ENCODE peak calls at places on chromosomes 12 and 14, in five cellular contexts. One of them, this sample, is unnamed.

GRCh38 chr12:132426349-132427176 is 63.4 kb upstream of the FBRSL1 start:
- DNase-seq in H9: no peak
- DNase-seq in H1: no peak
- DNase-seq in neuronal stem cell: no peak
- DNase-seq in mesenchymal stem cell: no peak
- DNase-seq in this sample: no peak

GRCh38 chr14:63632932-63633514 is 8.6 kb downstream of the WDR89 start:
- DNase-seq in mesenchymal stem cell: peak; percentile 44
- DNase-seq in H1: no peak
- DNase-seq in neuronal stem cell: no peak
- DNase-seq in H9: no peak
- DNase-seq in this sample: peak; percentile 70

GRCh38 chr12:79991586-79991985 is 56.7 kb upstream of the PPP1R12A start:
- DNase-seq in H9: no peak
- DNase-seq in H1: no peak
- DNase-seq in mesenchymal stem cell: no peak
- DNase-seq in neuronal stem cell: no peak
- DNase-seq in this sample: no peak

GRCh38 chr14:90696728-90697127 is 119.5 kb downstream of the TTC7B start:
- DNase-seq in H1: no peak
- DNase-seq in neuronal stem cell: no peak
- DNase-seq in H9: no peak
- DNase-seq in mesenchymal stem cell: no peak
- DNase-seq in this sample: no peak

GRCh38 chr12:45381351-45381750 is 165.5 kb downstream of the ANO6 start:
- DNase-seq in neuronal stem cell: no peak
- DNase-seq in H1: no peak
- DNase-seq in H9: no peak
- DNase-seq in mesenchymal stem cell: no peak
- DNase-seq in this sample: no peak

GRCh38 chr12:56115329-56115728 is 1.1 kb upstream of the RPL41 start:
- DNase-seq in mesenchymal stem cell: no peak
- DNase-seq in neuronal stem cell: no peak
- DNase-seq in H1: no peak
- DNase-seq in H9: peak; percentile 59
- DNase-seq in this sample: peak; percentile 27

GRCh38 chr12:109597795-109598427 is 24.3 kb downstream of the MVK start:
- DNase-seq in neuronal stem cell: peak; percentile 85
- DNase-seq in mesenchymal stem cell: peak; percentile 82
- DNase-seq in H1: peak; percentile 97
- DNase-seq in H9: peak; percentile 96
- DNase-seq in this sample: peak; percentile 66

GRCh38 chr12:101351682-101352081 is 55.9 kb downstream of the ARL1 start:
- DNase-seq in H1: no peak
- DNase-seq in neuronal stem cell: no peak
- DNase-seq in H9: no peak
- DNase-seq in mesenchymal stem cell: no peak
- DNase-seq in this sample: no peak

GRCh38 chr14:97413991-97414717 is 617.0 kb downstream of the VRK1 start:
- DNase-seq in neuronal stem cell: no peak
- DNase-seq in H9: peak; percentile 67
- DNase-seq in mesenchymal stem cell: no peak
- DNase-seq in H1: peak; percentile 49
- DNase-seq in this sample: no peak

GRCh38 chr14:22735096-22735495 is 31.4 kb upstream of the OXA1L start:
- DNase-seq in mesenchymal stem cell: no peak
- DNase-seq in H1: no peak
- DNase-seq in H9: no peak
- DNase-seq in neuronal stem cell: no peak
- DNase-seq in this sample: peak; percentile 12

GRCh38 chr14:21988413-21988812 is 314.8 kb upstream of the OR4E1 start:
- DNase-seq in mesenchymal stem cell: no peak
- DNase-seq in neuronal stem cell: no peak
- DNase-seq in H1: no peak
- DNase-seq in H9: no peak
- DNase-seq in this sample: no peak

GRCh38 chr14:99309220-99309766 is 37.3 kb upstream of the BCL11B start:
- DNase-seq in mesenchymal stem cell: no peak
- DNase-seq in H1: no peak
- DNase-seq in neuronal stem cell: no peak
- DNase-seq in H9: no peak
- DNase-seq in this sample: no peak

GRCh38 chr12:105256921-105257320 is 20.9 kb upstream of the APPL2 start:
- DNase-seq in mesenchymal stem cell: peak; percentile 82
- DNase-seq in H9: no peak
- DNase-seq in neuronal stem cell: no peak
- DNase-seq in H1: no peak
- DNase-seq in this sample: peak; percentile 52
- H4K91ac ChIP-seq in mesenchymal stem cell: no peak overlapping the region
- H4K91ac ChIP-seq in H9: no peak overlapping the region
- H4K91ac ChIP-seq in neuronal stem cell: no peak overlapping the region
- H4K91ac ChIP-seq in H1: no peak overlapping the region
- H4K91ac ChIP-seq in this sample: no peak overlapping the region

GRCh38 chr12:125634813-125635212 is 569.6 kb downstream of the AACS start:
- DNase-seq in mesenchymal stem cell: no peak
- DNase-seq in H9: no peak
- DNase-seq in neuronal stem cell: no peak
- DNase-seq in H1: no peak
- DNase-seq in this sample: no peak

GRCh38 chr12:125645724-125646123 is 580.5 kb downstream of the AACS start:
- DNase-seq in neuronal stem cell: no peak
- DNase-seq in mesenchymal stem cell: no peak
- DNase-seq in H9: no peak
- DNase-seq in H1: no peak
- DNase-seq in this sample: no peak

GRCh38 chr12:125643055-125643454 is 577.8 kb downstream of the AACS start:
- DNase-seq in H9: no peak
- DNase-seq in H1: no peak
- DNase-seq in neuronal stem cell: no peak
- DNase-seq in mesenchymal stem cell: no peak
- DNase-seq in this sample: no peak

GRCh38 chr12:125639826-125640225 is 574.6 kb downstream of the AACS start:
- DNase-seq in H1: no peak
- DNase-seq in neuronal stem cell: no peak
- DNase-seq in H9: no peak
- DNase-seq in mesenchymal stem cell: no peak
- DNase-seq in this sample: no peak
- H2BK12ac ChIP-seq in H1: no peak overlapping the region
- H2BK12ac ChIP-seq in neuronal stem cell: no peak overlapping the region
- H2BK12ac ChIP-seq in H9: no peak overlapping the region
- H2BK12ac ChIP-seq in mesenchymal stem cell: no peak overlapping the region
- H2BK12ac ChIP-seq in this sample: no peak overlapping the region

GRCh38 chr12:6199531-6200265 is 502 bp upstream of the CD9 start:
- DNase-seq in neuronal stem cell: no peak
- DNase-seq in mesenchymal stem cell: peak; percentile 71
- DNase-seq in H1: peak; percentile 79
- DNase-seq in H9: peak; percentile 84
- DNase-seq in this sample: no peak
- H4K8ac ChIP-seq in neuronal stem cell: no peak overlapping the region
- H4K8ac ChIP-seq in mesenchymal stem cell: peak overlapping the region; percentile 88
- H4K8ac ChIP-seq in H1: no peak overlapping the region
- H4K8ac ChIP-seq in H9: no peak overlapping the region
- H4K8ac ChIP-seq in this sample: peak overlapping the region; percentile 77

GRCh38 chr12:75862692-75863471 is 168.7 kb downstream of the PHLDA1 start:
- DNase-seq in mesenchymal stem cell: peak; percentile 74
- DNase-seq in H1: no peak
- DNase-seq in neuronal stem cell: no peak
- DNase-seq in H9: no peak
- DNase-seq in this sample: peak; percentile 40

GRCh38 chr12:75856228-75856627 is 175.3 kb downstream of the PHLDA1 start:
- DNase-seq in H1: no peak
- DNase-seq in mesenchymal stem cell: no peak
- DNase-seq in H9: no peak
- DNase-seq in neuronal stem cell: no peak
- DNase-seq in this sample: no peak

GRCh38 chr12:75855360-75855759 is 176.2 kb downstream of the PHLDA1 start:
- DNase-seq in mesenchymal stem cell: no peak
- DNase-seq in neuronal stem cell: no peak
- DNase-seq in H1: no peak
- DNase-seq in H9: no peak
- DNase-seq in this sample: no peak

GRCh38 chr12:75863475-75863874 is 168.1 kb downstream of the PHLDA1 start:
- DNase-seq in H1: no peak
- DNase-seq in neuronal stem cell: no peak
- DNase-seq in mesenchymal stem cell: no peak
- DNase-seq in H9: no peak
- DNase-seq in this sample: no peak

GRCh38 chr12:75859868-75860267 is 171.7 kb downstream of the PHLDA1 start:
- DNase-seq in H1: no peak
- DNase-seq in H9: no peak
- DNase-seq in neuronal stem cell: no peak
- DNase-seq in mesenchymal stem cell: no peak
- DNase-seq in this sample: no peak
- H4K91ac ChIP-seq in H1: no peak overlapping the region
- H4K91ac ChIP-seq in H9: no peak overlapping the region
- H4K91ac ChIP-seq in neuronal stem cell: no peak overlapping the region
- H4K91ac ChIP-seq in mesenchymal stem cell: no peak overlapping the region
- H4K91ac ChIP-seq in this sample: no peak overlapping the region

GRCh38 chr14:95242870-95243269 is 76.8 kb downstream of the CLMN start:
- DNase-seq in mesenchymal stem cell: no peak
- DNase-seq in H9: no peak
- DNase-seq in H1: no peak
- DNase-seq in neuronal stem cell: no peak
- DNase-seq in this sample: no peak
- H2BK12ac ChIP-seq in mesenchymal stem cell: no peak overlapping the region
- H2BK12ac ChIP-seq in H9: no peak overlapping the region
- H2BK12ac ChIP-seq in H1: no peak overlapping the region
- H2BK12ac ChIP-seq in neuronal stem cell: no peak overlapping the region
- H2BK12ac ChIP-seq in this sample: no peak overlapping the region

DNA sequence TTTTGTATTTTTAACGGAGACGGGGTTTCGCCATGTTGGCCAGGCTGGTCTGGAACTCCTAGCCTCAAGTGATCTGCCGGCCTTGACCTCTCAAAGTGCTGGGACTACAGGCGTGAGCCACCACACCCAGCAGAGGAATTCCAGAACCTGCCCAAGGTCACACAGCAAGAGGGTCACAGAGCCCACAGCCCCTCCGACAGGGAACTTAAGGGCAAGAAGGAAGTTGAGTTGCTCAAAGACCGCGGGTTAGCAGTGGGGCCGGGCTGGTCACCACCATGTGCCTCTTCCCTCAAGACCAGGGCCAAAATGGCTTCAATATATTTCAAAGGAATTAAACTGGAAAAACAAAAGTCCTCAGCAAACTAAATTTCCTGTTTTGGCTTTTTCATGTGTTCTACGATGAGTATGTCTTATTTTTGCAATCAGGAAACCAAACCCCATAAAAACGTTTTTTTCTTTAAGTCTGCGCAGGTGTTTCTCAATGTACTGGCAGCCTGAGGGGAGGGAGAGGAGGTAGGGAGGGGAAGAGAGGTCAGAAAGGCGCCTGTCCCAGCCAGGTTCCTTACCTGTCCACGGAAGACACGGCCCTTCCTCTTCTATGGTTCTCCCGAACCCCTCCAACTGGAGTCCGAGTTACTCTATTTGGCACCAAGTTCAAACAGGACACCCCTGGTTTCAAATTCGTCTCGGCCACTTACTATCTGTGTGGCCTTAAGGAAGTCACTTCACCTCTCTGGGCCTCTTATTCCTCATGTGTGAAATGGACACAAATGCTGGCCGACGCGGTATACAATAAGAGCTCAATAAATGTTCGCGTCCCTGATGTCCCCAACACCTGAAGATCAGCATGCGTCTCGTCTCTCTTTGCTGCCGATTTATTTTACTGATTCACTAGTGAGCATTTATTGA is 778 bp downstream of the SLC8B1 start:
- DNase-seq in neuronal stem cell: no peak
- DNase-seq in mesenchymal stem cell: no peak
- DNase-seq in H9: no peak
- DNase-seq in H1: no peak
- DNase-seq in this sample: peak; percentile 38
- H4K8ac ChIP-seq in neuronal stem cell: no peak overlapping the region
- H4K8ac ChIP-seq in mesenchymal stem cell: no peak overlapping the region
- H4K8ac ChIP-seq in H9: no peak overlapping the region
- H4K8ac ChIP-seq in H1: no peak overlapping the region
- H4K8ac ChIP-seq in this sample: peak overlapping the region; percentile 96

GRCh38 chr14:61561144-61561543 is 134.2 kb upstream of the HIF1A start:
- DNase-seq in neuronal stem cell: no peak
- DNase-seq in H9: no peak
- DNase-seq in mesenchymal stem cell: peak; percentile 84
- DNase-seq in H1: no peak
- DNase-seq in this sample: no peak

GRCh38 chr14:61559641-61560201 is 135.6 kb upstream of the HIF1A start:
- DNase-seq in H9: peak; percentile 39
- DNase-seq in mesenchymal stem cell: no peak
- DNase-seq in neuronal stem cell: no peak
- DNase-seq in H1: no peak
- DNase-seq in this sample: no peak

GRCh38 chr14:61561657-61562276 is 133.5 kb upstream of the HIF1A start:
- DNase-seq in neuronal stem cell: no peak
- DNase-seq in H9: peak; percentile 44
- DNase-seq in mesenchymal stem cell: peak; percentile 99
- DNase-seq in H1: no peak
- DNase-seq in this sample: peak; percentile 98

GRCh38 chr14:61558271-61558670 is 137.0 kb upstream of the HIF1A start:
- DNase-seq in H9: no peak
- DNase-seq in mesenchymal stem cell: no peak
- DNase-seq in neuronal stem cell: no peak
- DNase-seq in H1: no peak
- DNase-seq in this sample: no peak

DNA sequence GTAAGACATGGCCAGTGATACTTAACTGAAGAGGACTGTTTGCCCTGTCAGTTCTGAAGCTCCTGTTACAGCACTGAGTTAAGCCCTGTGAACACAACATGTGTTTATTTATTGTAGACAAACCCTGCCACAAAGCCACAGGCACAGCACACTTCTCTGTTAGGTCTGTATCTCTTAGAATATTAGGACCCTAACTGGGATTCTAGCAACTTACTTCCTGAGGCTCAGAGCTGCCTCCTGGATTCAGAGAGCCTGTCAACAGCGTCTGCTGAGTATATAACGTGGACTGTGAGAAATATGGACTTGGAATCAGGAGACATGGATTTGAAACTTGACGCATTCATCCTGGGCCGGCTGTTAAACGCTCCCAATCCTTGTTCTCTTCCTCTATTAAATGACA is 135.0 kb upstream of the HIF1A start:
- DNase-seq in H1: no peak
- DNase-seq in H9: no peak
- DNase-seq in mesenchymal stem cell: peak; percentile 83
- DNase-seq in neuronal stem cell: no peak
- DNase-seq in this sample: no peak
- H4K91ac ChIP-seq in H1: no peak overlapping the region
- H4K91ac ChIP-seq in H9: no peak overlapping the region
- H4K91ac ChIP-seq in mesenchymal stem cell: no peak overlapping the region
- H4K91ac ChIP-seq in neuronal stem cell: no peak overlapping the region
- H4K91ac ChIP-seq in this sample: peak overlapping the region; percentile 99

DNA sequence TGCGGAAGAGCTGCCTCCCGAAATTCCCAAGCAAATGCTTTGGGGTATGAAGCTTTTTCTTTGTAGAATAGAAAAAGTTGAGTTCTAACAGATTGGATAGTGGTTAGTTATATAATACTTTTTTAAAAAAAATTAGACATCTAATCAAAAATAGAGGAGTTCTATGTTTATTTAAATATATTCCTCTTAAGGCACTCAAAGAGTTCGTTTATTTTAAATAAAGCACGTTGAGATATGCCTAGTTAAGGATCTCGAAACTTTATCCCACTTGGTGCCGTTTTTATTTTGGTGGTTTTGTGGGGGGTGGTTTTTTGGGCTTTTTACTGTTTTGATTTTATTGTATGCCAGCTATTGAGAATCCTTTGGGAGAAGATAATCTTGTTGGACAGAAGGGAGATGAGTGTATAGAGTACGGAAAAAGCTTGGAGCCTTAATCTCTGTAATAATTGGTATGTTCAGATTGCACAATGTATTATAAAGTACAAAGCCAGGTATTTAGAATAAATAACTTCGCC is 10.7 kb upstream of the SNAPC1 start:
- DNase-seq in mesenchymal stem cell: no peak
- DNase-seq in neuronal stem cell: no peak
- DNase-seq in H1: no peak
- DNase-seq in H9: no peak
- DNase-seq in this sample: no peak
- H2BK12ac ChIP-seq in mesenchymal stem cell: no peak overlapping the region
- H2BK12ac ChIP-seq in neuronal stem cell: no peak overlapping the region
- H2BK12ac ChIP-seq in H1: no peak overlapping the region
- H2BK12ac ChIP-seq in H9: peak overlapping the region; percentile 75
- H2BK12ac ChIP-seq in this sample: no peak overlapping the region

This sample was measured in trophoblast cell.